ENCODE peak calls at places on chromosomes 12 and 14, in seven cellular contexts. O is cardiac fibroblast, M is neural progenitor cell, F is left ventricle myocardium inferior, A is nephron progenitor cell, B is endothelial cell, H is foreskin fibroblast. D is an unnamed sample.

GRCh38 chr12:26855337-26856089 is 22.5 kb upstream of the ITPR2 start:
- DNase-seq in B (no peak), M (no peak), H (no peak), O (no peak), A (no peak), F (no peak), D (no peak)

GRCh38 chr14:69694730-69695663 is 71.9 kb upstream of the SRSF5 start:
- DNase-seq in H (no peak), B (no peak), F (no peak), O (peak; percentile 77), M (no peak), A (no peak), D (no peak)

GRCh38 chr12:64674367-64674922 is 64.2 kb downstream of the RASSF3 start:
- DNase-seq in O (no peak), M (no peak), B (no peak), A (no peak), H (no peak), F (no peak), D (no peak)

GRCh38 chr14:65251213-65251612 is 148.9 kb upstream of the MAX start:
- DNase-seq in A (no peak), M (no peak), F (no peak), B (no peak), H (peak; percentile 95), O (peak; percentile 99), D (no peak)

GRCh38 chr12:108332791-108333382 is 6.2 kb downstream of the CMKLR1 start:
- DNase-seq in O (no peak), H (peak; percentile 6), B (no peak), A (no peak), F (peak; percentile 51), M (no peak), D (no peak)

GRCh38 chr14:94011795-94012194 is 14.3 kb upstream of the OTUB2 start:
- DNase-seq in O (peak; percentile 10), M (no peak), F (no peak), A (no peak), H (peak; percentile 55), B (no peak), D (peak; percentile 68)

GRCh38 chr12:68521321-68521839 is 89.3 kb upstream of the RAP1B start:
- DNase-seq in O (peak; percentile 90), A (no peak), M (no peak), B (no peak), F (no peak), H (peak; percentile 81), D (no peak)

GRCh38 chr12:10409387-10409786 is at the start of gene KLRC4:
- DNase-seq in H (peak; percentile 57), B (no peak), F (no peak), A (no peak), O (peak; percentile 60), M (no peak), D (no peak)

GRCh38 chr12:112252184-112252583 is 126.8 kb downstream of the TRAFD1 start:
- DNase-seq in B (no peak), F (no peak), O (peak; percentile 66), M (no peak), A (no peak), H (peak; percentile 44), D (no peak)

GRCh38 chr12:85310025-85310424 is 30.0 kb downstream of the ALX1 start:
- DNase-seq in H (peak; percentile 9), M (no peak), A (no peak), O (peak; percentile 0), B (no peak), F (no peak), D (no peak)

GRCh38 chr12:5088586-5089264 is 45.0 kb downstream of the KCNA5 start:
- DNase-seq in M (no peak), F (no peak), O (peak; percentile 92), B (no peak), H (peak; percentile 91), A (no peak), D (no peak)

GRCh38 chr12:11872055-11872454 is 198.7 kb upstream of the BCL2L14 start:
- DNase-seq in M (no peak), O (no peak), A (no peak), F (no peak), B (no peak), H (no peak), D (no peak)

GRCh38 chr12:53313996-53314395 is 7.4 kb downstream of the AAAS start:
- DNase-seq in O (no peak), F (no peak), M (no peak), H (no peak), B (no peak), A (no peak), D (peak; percentile 56)

GRCh38 chr14:85762523-85762922 is 232.6 kb downstream of the FLRT2 start:
- DNase-seq in H (peak; percentile 1), F (no peak), O (no peak), B (no peak), M (peak; percentile 80), A (no peak), D (no peak)

GRCh38 chr12:12717586-12718381 is 616 bp downstream of the CDKN1B start:
- DNase-seq in H (no peak), O (peak; percentile 28), M (peak; percentile 57), B (peak; percentile 25), A (peak; percentile 62), F (peak; percentile 27), D (no peak)

GRCh38 chr14:76034566-76034965 is 49.0 kb downstream of the IFT43 start:
- DNase-seq in O (no peak), B (no peak), M (no peak), A (no peak), F (no peak), H (no peak), D (no peak)

DNA sequence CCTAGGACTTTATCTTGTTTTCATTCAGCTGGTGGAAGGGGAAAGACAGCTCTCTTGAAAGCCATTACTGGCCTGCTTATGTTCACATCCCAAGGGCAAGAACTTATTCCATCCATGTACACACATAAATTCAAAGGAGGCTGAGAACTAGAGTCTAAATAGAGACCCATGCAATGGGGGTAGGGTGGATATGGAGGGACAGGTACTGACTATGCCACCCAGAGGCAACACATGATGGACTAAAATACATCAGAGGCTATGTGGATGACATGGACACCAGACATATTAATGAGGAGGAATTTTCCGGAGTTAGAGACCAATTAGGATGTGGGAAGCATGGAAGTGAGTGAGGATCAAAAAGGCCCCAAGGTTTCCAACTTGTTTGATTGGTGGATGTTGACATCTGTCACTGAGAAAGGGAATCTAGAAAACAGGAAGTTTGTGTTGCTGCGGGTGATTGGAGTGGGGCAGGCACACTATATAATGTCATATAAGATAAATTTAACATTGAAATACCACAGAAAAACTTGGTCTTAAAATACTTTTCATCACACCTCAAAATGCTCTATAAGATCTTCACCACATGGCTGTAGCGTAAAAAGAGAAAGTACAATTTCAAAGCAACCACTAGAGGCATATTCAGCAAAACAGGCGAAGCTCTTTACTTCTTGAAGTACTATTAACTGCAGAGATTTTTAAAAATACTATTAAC is 130.4 kb downstream of the GRIP1 start:
- DNase-seq in A (no peak), F (no peak), B (no peak), O (no peak), H (no peak), M (peak; percentile 7), D (no peak)
- TF ChIP-seq CTCF in A (peak; percentile 18), F (peak; percentile 19), B (peak; percentile 25), O (no peak), H (no peak), M (peak; percentile 46), D (no peak)

GRCh38 chr12:102119674-102120563 is at the start of the genes NUP37 and PARPBP:
- DNase-seq in H (peak; percentile 96), B (peak; percentile 90), F (peak; percentile 90), O (peak; percentile 88), A (peak; percentile 91), M (peak; percentile 95), D (peak; percentile 92)
- TF ChIP-seq CTCF in H (no peak), B (no peak), F (peak; percentile 35), O (no peak), A (no peak), M (peak; percentile 8), D (peak; percentile 7)

GRCh38 chr12:132507656-132508055 is 17.7 kb downstream of the FBRSL1 start:
- DNase-seq in M (no peak), A (no peak), B (no peak), F (no peak), O (no peak), H (no peak), D (no peak)
- TF ChIP-seq CTCF in M (peak; percentile 20), A (no peak), B (no peak), F (no peak), O (no peak), H (no peak), D (no peak)

DNA sequence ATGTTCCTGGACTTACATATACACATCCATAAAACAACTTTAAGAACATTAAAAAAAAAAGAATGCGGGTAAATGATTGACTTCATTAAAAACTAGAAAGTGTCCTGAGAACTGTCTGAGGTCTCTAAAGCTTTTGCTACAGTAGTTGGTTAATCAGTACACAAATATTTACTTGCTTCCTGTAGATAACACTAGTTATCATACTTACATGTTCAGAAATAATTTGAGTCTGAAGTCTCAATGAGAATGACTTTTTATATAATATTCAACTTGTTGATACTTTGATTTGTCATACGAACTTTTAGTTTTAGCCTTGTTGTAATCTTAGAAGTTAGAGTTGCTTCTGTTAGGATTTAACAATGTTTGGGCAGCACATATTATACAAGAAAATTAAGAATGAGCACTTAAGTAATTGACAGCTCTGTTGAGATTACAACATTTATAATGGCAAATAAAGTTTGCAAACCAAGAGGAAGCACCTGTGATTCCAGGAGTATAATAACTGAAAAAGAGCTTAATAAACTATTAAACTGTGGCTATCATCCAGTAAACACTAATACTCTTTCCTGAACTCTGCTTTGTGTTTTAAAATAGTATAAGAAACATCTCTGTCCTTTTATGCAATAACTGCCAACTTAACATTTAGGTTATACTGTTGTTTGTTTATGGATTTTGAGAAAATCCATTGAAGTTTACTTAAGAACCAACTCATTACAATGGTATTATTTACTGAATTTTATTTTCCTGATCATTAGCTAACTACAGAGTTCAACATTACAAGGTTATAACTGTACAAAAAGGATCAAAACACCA is 131.7 kb downstream of the MIPOL1 start:
- DNase-seq in H (no peak), M (no peak), A (no peak), O (no peak), B (no peak), F (no peak), D (no peak)
- TF ChIP-seq CTCF in H (no peak), M (no peak), A (no peak), O (no peak), B (no peak), F (no peak), D (no peak)

DNA sequence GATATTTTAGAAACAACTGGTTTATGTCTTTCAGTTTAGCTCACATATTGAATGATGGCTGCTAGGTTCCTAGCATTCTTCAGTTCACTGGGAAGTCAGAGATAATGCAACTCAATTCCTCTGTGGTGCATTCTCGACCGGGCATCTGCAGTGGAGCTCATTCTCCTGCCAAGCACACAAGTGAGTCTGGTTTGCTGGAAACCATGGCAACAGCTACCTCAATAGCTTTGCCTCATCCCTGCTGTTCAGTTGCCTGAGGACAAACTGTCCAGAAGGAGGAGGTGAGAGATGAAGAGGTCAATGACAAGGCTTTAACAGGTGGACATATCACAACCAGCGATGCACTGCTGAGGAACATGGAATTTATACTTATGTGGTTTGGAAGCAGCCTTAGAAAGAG is 816.9 kb downstream of the AACS start:
- DNase-seq in M (peak; percentile 39), B (no peak), A (no peak), H (no peak), F (no peak), O (no peak), D (no peak)
- TF ChIP-seq CTCF in M (no peak), B (no peak), A (no peak), H (no peak), F (no peak), O (no peak), D (no peak)

GRCh38 chr12:80412343-80412953 is 31.6 kb upstream of the PTPRQ start:
- DNase-seq in H (peak; percentile 75), A (peak; percentile 12), F (no peak), O (peak; percentile 78), M (peak; percentile 83), B (no peak), D (peak; percentile 37)
- TF ChIP-seq CTCF in H (peak; percentile 65), A (peak; percentile 81), F (peak; percentile 85), O (peak; percentile 60), M (peak; percentile 91), B (peak; percentile 88), D (peak; percentile 53)

D was measured in GM13976.